ENCODE peak calls at places on chromosomes 6 and 20, in seven cellular contexts. One of them, this sample, is unnamed.

GRCh38 chr6:154154389-154154967 is 115.4 kb downstream of the OPRM1 start:
- DNase-seq in NCI-H1436: peak
- DNase-seq in AG08396: peak
- DNase-seq in DMS79 treated with DMSO at 0.1 percent for 48 hours: peak
- DNase-seq in fibroblast of villous mesenchyme: peak
- DNase-seq in D341Med: peak
- DNase-seq in skeletal muscle cell: peak
- DNase-seq in this sample: peak

GRCh38 chr20:33945391-33946079 is 48.2 kb upstream of the RALY start:
- DNase-seq in fibroblast of villous mesenchyme: peak
- DNase-seq in AG08396: peak
- DNase-seq in NCI-H1436: no peak
- DNase-seq in DMS79 treated with DMSO at 0.1 percent for 48 hours: no peak
- DNase-seq in skeletal muscle cell: peak
- DNase-seq in D341Med: no peak
- DNase-seq in this sample: no peak

GRCh38 chr6:80433010-80433665 is 326.7 kb downstream of the BCKDHB start:
- DNase-seq in D341Med: no peak
- DNase-seq in NCI-H1436: peak
- DNase-seq in fibroblast of villous mesenchyme: no peak
- DNase-seq in DMS79 treated with DMSO at 0.1 percent for 48 hours: no peak
- DNase-seq in AG08396: no peak
- DNase-seq in skeletal muscle cell: no peak
- DNase-seq in this sample: no peak

GRCh38 chr20:58309607-58310290 is at the start of gene RAB22A:
- DNase-seq in AG08396: peak
- DNase-seq in NCI-H1436: peak
- DNase-seq in DMS79 treated with DMSO at 0.1 percent for 48 hours: peak
- DNase-seq in skeletal muscle cell: peak
- DNase-seq in fibroblast of villous mesenchyme: peak
- DNase-seq in D341Med: peak
- DNase-seq in this sample: peak

GRCh38 chr6:87730310-87730709 is 28.3 kb upstream of the AKIRIN2 start:
- DNase-seq in NCI-H1436: no peak
- DNase-seq in AG08396: no peak
- DNase-seq in D341Med: no peak
- DNase-seq in skeletal muscle cell: no peak
- DNase-seq in fibroblast of villous mesenchyme: no peak
- DNase-seq in DMS79 treated with DMSO at 0.1 percent for 48 hours: no peak
- DNase-seq in this sample: no peak

GRCh38 chr20:64228751-64229518 is 26.6 kb upstream of the PCMTD2 start:
- DNase-seq in D341Med: no peak
- DNase-seq in DMS79 treated with DMSO at 0.1 percent for 48 hours: no peak
- DNase-seq in fibroblast of villous mesenchyme: no peak
- DNase-seq in AG08396: no peak
- DNase-seq in NCI-H1436: no peak
- DNase-seq in skeletal muscle cell: no peak
- DNase-seq in this sample: no peak

GRCh38 chr6:117918454-117918853 is 11.4 kb downstream of the SLC35F1 start:
- DNase-seq in skeletal muscle cell: no peak
- DNase-seq in fibroblast of villous mesenchyme: no peak
- DNase-seq in NCI-H1436: no peak
- DNase-seq in DMS79 treated with DMSO at 0.1 percent for 48 hours: no peak
- DNase-seq in AG08396: no peak
- DNase-seq in D341Med: no peak
- DNase-seq in this sample: no peak

GRCh38 chr6:128400875-128401274 is 119.5 kb downstream of the PTPRK start:
- DNase-seq in D341Med: no peak
- DNase-seq in AG08396: no peak
- DNase-seq in fibroblast of villous mesenchyme: no peak
- DNase-seq in NCI-H1436: no peak
- DNase-seq in DMS79 treated with DMSO at 0.1 percent for 48 hours: no peak
- DNase-seq in skeletal muscle cell: no peak
- DNase-seq in this sample: no peak

GRCh38 chr20:51750037-51750769 is 18.0 kb downstream of the ATP9A start:
- DNase-seq in AG08396: peak
- DNase-seq in fibroblast of villous mesenchyme: peak
- DNase-seq in NCI-H1436: no peak
- DNase-seq in D341Med: no peak
- DNase-seq in skeletal muscle cell: peak
- DNase-seq in DMS79 treated with DMSO at 0.1 percent for 48 hours: peak
- DNase-seq in this sample: no peak

GRCh38 chr6:119060255-119060907 is 18.1 kb downstream of the FAM184A start:
- DNase-seq in NCI-H1436: no peak
- DNase-seq in AG08396: no peak
- DNase-seq in skeletal muscle cell: no peak
- DNase-seq in fibroblast of villous mesenchyme: no peak
- DNase-seq in D341Med: no peak
- DNase-seq in DMS79 treated with DMSO at 0.1 percent for 48 hours: no peak
- DNase-seq in this sample: no peak

GRCh38 chr6:3368701-3369100 is 88.1 kb downstream of the SLC22A23 start:
- DNase-seq in NCI-H1436: no peak
- DNase-seq in D341Med: no peak
- DNase-seq in AG08396: no peak
- DNase-seq in skeletal muscle cell: no peak
- DNase-seq in DMS79 treated with DMSO at 0.1 percent for 48 hours: no peak
- DNase-seq in fibroblast of villous mesenchyme: no peak
- DNase-seq in this sample: no peak

GRCh38 chr6:39260451-39260850 is 31.2 kb upstream of the KCNK5 start:
- DNase-seq in fibroblast of villous mesenchyme: no peak
- DNase-seq in AG08396: no peak
- DNase-seq in skeletal muscle cell: no peak
- DNase-seq in NCI-H1436: no peak
- DNase-seq in DMS79 treated with DMSO at 0.1 percent for 48 hours: no peak
- DNase-seq in D341Med: no peak
- DNase-seq in this sample: no peak

GRCh38 chr6:170295519-170296422 is 4.9 kb upstream of the DLL1 start:
- DNase-seq in D341Med: peak
- DNase-seq in fibroblast of villous mesenchyme: no peak
- DNase-seq in AG08396: peak
- DNase-seq in DMS79 treated with DMSO at 0.1 percent for 48 hours: peak
- DNase-seq in skeletal muscle cell: no peak
- DNase-seq in NCI-H1436: peak
- DNase-seq in this sample: no peak

GRCh38 chr6:10425973-10426780 is 11.3 kb upstream of the TFAP2A start:
- DNase-seq in skeletal muscle cell: no peak
- DNase-seq in DMS79 treated with DMSO at 0.1 percent for 48 hours: no peak
- DNase-seq in AG08396: peak
- DNase-seq in fibroblast of villous mesenchyme: peak
- DNase-seq in D341Med: peak
- DNase-seq in NCI-H1436: peak
- DNase-seq in this sample: no peak

GRCh38 chr6:33610779-33611421 is 10.2 kb upstream of the ITPR3 start:
- DNase-seq in D341Med: no peak
- DNase-seq in fibroblast of villous mesenchyme: peak
- DNase-seq in NCI-H1436: no peak
- DNase-seq in AG08396: no peak
- DNase-seq in skeletal muscle cell: no peak
- DNase-seq in DMS79 treated with DMSO at 0.1 percent for 48 hours: no peak
- DNase-seq in this sample: no peak

GRCh38 chr20:13996265-13996664 is 949 bp downstream of the MACROD2 start:
- DNase-seq in D341Med: no peak
- DNase-seq in AG08396: peak
- DNase-seq in DMS79 treated with DMSO at 0.1 percent for 48 hours: no peak
- DNase-seq in skeletal muscle cell: no peak
- DNase-seq in fibroblast of villous mesenchyme: no peak
- DNase-seq in NCI-H1436: no peak
- DNase-seq in this sample: no peak

GRCh38 chr6:111731404-111732195 is 125.9 kb upstream of the TRAF3IP2 start:
- DNase-seq in NCI-H1436: no peak
- DNase-seq in D341Med: no peak
- DNase-seq in DMS79 treated with DMSO at 0.1 percent for 48 hours: no peak
- DNase-seq in fibroblast of villous mesenchyme: no peak
- DNase-seq in skeletal muscle cell: no peak
- DNase-seq in AG08396: no peak
- DNase-seq in this sample: no peak

GRCh38 chr6:137223370-137224131 is 4.4 kb upstream of the IFNGR1 start:
- DNase-seq in DMS79 treated with DMSO at 0.1 percent for 48 hours: no peak
- DNase-seq in fibroblast of villous mesenchyme: no peak
- DNase-seq in skeletal muscle cell: peak
- DNase-seq in AG08396: no peak
- DNase-seq in D341Med: no peak
- DNase-seq in NCI-H1436: no peak
- DNase-seq in this sample: no peak

This sample was measured in BE2C.